ENCODE peak calls at places on chromosomes 7 and 10, in four cellular contexts. O is lower lobe of right lung; Q is activated naive CD4-positive, alpha-beta T cell treated with anti-CD3 and anti-CD28 coated beads, Interleukin-2, amount 50 U/mL, for 72 hours; Y is A549. Z is an unnamed sample.

GRCh38 chr10:3173173-3173878 is 744 bp upstream of the PITRM1 start:
- ATAC-seq in O (peak; percentile 82), Q (peak; percentile 20), Y (peak; percentile 69), Z (peak; percentile 33)

GRCh38 chr7:835491-836401 is 3.5 kb downstream of the SUN1 start:
- ATAC-seq in O (no peak), Q (no peak), Y (peak; percentile 10), Z (no peak)

GRCh38 chr7:151016505-151016904 is 7.8 kb downstream of the ATG9B start:
- ATAC-seq in O (no peak), Q (no peak), Y (no peak), Z (no peak)

GRCh38 chr7:110531186-110531585 is 559.7 kb upstream of the LRRN3 start:
- ATAC-seq in O (no peak), Q (no peak), Y (no peak), Z (no peak)

GRCh38 chr7:120460928-120461327 is 188.0 kb downstream of the KCND2 start:
- ATAC-seq in O (no peak), Q (no peak), Y (no peak), Z (no peak)

GRCh38 chr10:6191147-6191546 is 11.6 kb upstream of the PFKFB3 start:
- ATAC-seq in O (no peak), Q (no peak), Y (no peak), Z (no peak)

GRCh38 chr10:34504534-34504933 is 310.6 kb downstream of the PARD3 start:
- ATAC-seq in O (no peak), Q (peak; percentile 39), Y (peak; percentile 93), Z (peak; percentile 66)

GRCh38 chr10:122301055-122301810 is 30.1 kb downstream of the BTBD16 start:
- ATAC-seq in O (peak; percentile 4), Q (peak; percentile 51), Y (peak; percentile 4), Z (peak; percentile 71)

GRCh38 chr7:31058122-31058521 is 6.0 kb downstream of the ADCYAP1R1 start:
- ATAC-seq in O (no peak), Q (peak; percentile 59), Y (peak; percentile 17), Z (peak; percentile 44)

GRCh38 chr7:91999631-92000571 is 59.2 kb downstream of the AKAP9 start:
- ATAC-seq in O (no peak), Q (no peak), Y (no peak), Z (no peak)

GRCh38 chr10:123967626-123968243 is 76.1 kb upstream of the CPXM2 start:
- ATAC-seq in O (peak; percentile 71), Q (peak; percentile 45), Y (peak; percentile 93), Z (peak; percentile 32)

GRCh38 chr7:134514663-134515062 is 12.7 kb upstream of the AKR1B10 start:
- ATAC-seq in O (peak; percentile 81), Q (peak; percentile 64), Y (peak; percentile 71), Z (peak; percentile 63)

GRCh38 chr7:96282835-96283234 is 39.1 kb downstream of the SLC25A13 start:
- ATAC-seq in O (no peak), Q (no peak), Y (no peak), Z (no peak)

GRCh38 chr10:102313221-102313896 is 68.0 kb downstream of the GBF1 start:
- ATAC-seq in O (no peak), Q (no peak), Y (no peak), Z (peak; percentile 23)

GRCh38 chr7:132130497-132130896 is 445.8 kb downstream of the PLXNA4 start:
- ATAC-seq in O (no peak), Q (no peak), Y (no peak), Z (peak; percentile 42)

GRCh38 chr10:86876748-86877147 is 80.7 kb downstream of the MMRN2 start:
- ATAC-seq in O (no peak), Q (no peak), Y (no peak), Z (no peak)

GRCh38 chr10:69375307-69376151 is 41.2 kb downstream of the TACR2 start:
- ATAC-seq in O (peak; percentile 60), Q (no peak), Y (peak; percentile 77), Z (no peak)

GRCh38 chr10:91689731-91690168 is 56.9 kb upstream of the PPP1R3C start:
- ATAC-seq in O (peak; percentile 66), Q (peak; percentile 56), Y (no peak), Z (peak; percentile 47)

GRCh38 chr10:28985137-28985885 is 303.6 kb upstream of the LYZL1 start:
- ATAC-seq in O (no peak), Q (no peak), Y (peak; percentile 27), Z (no peak)

GRCh38 chr10:58698777-58699356 is 186.2 kb downstream of the BICC1 start:
- ATAC-seq in O (no peak), Q (no peak), Y (peak; percentile 25), Z (no peak)

GRCh38 chr7:143171697-143172096 is 11.5 kb upstream of the TAS2R39 start:
- ATAC-seq in O (peak; percentile 42), Q (no peak), Y (peak; percentile 66), Z (no peak)

GRCh38 chr7:151063212-151063561 is 3.8 kb downstream of the SLC4A2 start:
- ATAC-seq in O (no peak), Q (no peak), Y (no peak), Z (no peak)

GRCh38 chr10:47047127-47047504 is 135.9 kb downstream of the PTPN20 start:
- ATAC-seq in O (no peak), Q (no peak), Y (peak; percentile 31), Z (no peak)

GRCh38 chr7:2732388-2732787 is 44.4 kb downstream of the AMZ1 start:
- ATAC-seq in O (no peak), Q (no peak), Y (no peak), Z (no peak)

GRCh38 chr10:122293156-122293978 is 22.3 kb downstream of the BTBD16 start:
- ATAC-seq in O (no peak), Q (peak; percentile 37), Y (peak; percentile 17), Z (peak; percentile 52)

GRCh38 chr10:60295028-60295937 is 94.4 kb downstream of the ANK3 start:
- ATAC-seq in O (no peak), Q (no peak), Y (no peak), Z (no peak)

GRCh38 chr10:1778570-1778969 is 41.2 kb upstream of the ADARB2 start:
- ATAC-seq in O (no peak), Q (no peak), Y (no peak), Z (no peak)

GRCh38 chr7:30752979-30753378 is 1.0 kb downstream of the INMT start:
- ATAC-seq in O (peak; percentile 4), Q (no peak), Y (no peak), Z (no peak)

GRCh38 chr7:107830410-107830809 is 27.4 kb upstream of the SLC26A3 start:
- ATAC-seq in O (no peak), Q (no peak), Y (no peak), Z (no peak)

Z was measured in activated T-helper 17 cell treated with anti-CD3 and anti-CD28 coated beads, Interleukin-2, amount 50 U/mL, for 72 hours.